ENCODE peak calls at places on chromosomes 4 and X, in seven cellular contexts. One of them, this sample, is unnamed.

GRCh38 chr4:185254434-185254833 is 45.0 kb downstream of the SNX25 start:
- DNase-seq in K562: no peak
- DNase-seq in SK-N-SH: no peak
- DNase-seq in HCT116: no peak
- DNase-seq in H1: no peak
- DNase-seq in NT2/D1: no peak
- DNase-seq in GM12878: no peak
- DNase-seq in this sample: peak

GRCh38 chrX:729583-730409 is 99.2 kb downstream of the SHOX start:
- DNase-seq in K562: no peak
- DNase-seq in SK-N-SH: no peak
- DNase-seq in HCT116: no peak
- DNase-seq in H1: no peak
- DNase-seq in NT2/D1: no peak
- DNase-seq in GM12878: no peak
- DNase-seq in this sample: no peak

GRCh38 chr4:95548738-95549245 is at the start of gene UNC5C:
- DNase-seq in K562: no peak
- DNase-seq in SK-N-SH: peak
- DNase-seq in HCT116: no peak
- DNase-seq in H1: peak
- DNase-seq in NT2/D1: no peak
- DNase-seq in GM12878: no peak
- DNase-seq in this sample: no peak

GRCh38 chrX:134676440-134676839 is 18.2 kb upstream of the PLAC1 start:
- DNase-seq in K562: no peak
- DNase-seq in SK-N-SH: no peak
- DNase-seq in HCT116: no peak
- DNase-seq in H1: no peak
- DNase-seq in NT2/D1: no peak
- DNase-seq in GM12878: no peak
- DNase-seq in this sample: no peak

GRCh38 chr4:13627185-13627605 is 330 bp downstream of the BOD1L1 start:
- DNase-seq in K562: peak
- DNase-seq in SK-N-SH: no peak
- DNase-seq in HCT116: no peak
- DNase-seq in H1: no peak
- DNase-seq in NT2/D1: no peak
- DNase-seq in GM12878: no peak
- DNase-seq in this sample: no peak

GRCh38 chr4:59388359-59388758 is 1811.8 kb upstream of the ADGRL3 start:
- DNase-seq in K562: no peak
- DNase-seq in SK-N-SH: no peak
- DNase-seq in HCT116: no peak
- DNase-seq in H1: no peak
- DNase-seq in NT2/D1: no peak
- DNase-seq in GM12878: no peak
- DNase-seq in this sample: no peak

GRCh38 chr4:4859010-4859798 is at the start of gene MSX1:
- DNase-seq in K562: peak
- DNase-seq in SK-N-SH: peak
- DNase-seq in HCT116: peak
- DNase-seq in H1: peak
- DNase-seq in NT2/D1: peak
- DNase-seq in GM12878: no peak
- DNase-seq in this sample: peak

GRCh38 chr4:85744950-85745349 is 270.0 kb downstream of the ARHGAP24 start:
- DNase-seq in K562: no peak
- DNase-seq in SK-N-SH: no peak
- DNase-seq in HCT116: peak
- DNase-seq in H1: no peak
- DNase-seq in NT2/D1: no peak
- DNase-seq in GM12878: no peak
- DNase-seq in this sample: no peak

GRCh38 chr4:118327554-118328241 is 25.1 kb downstream of the PRSS12 start:
- DNase-seq in K562: no peak
- DNase-seq in SK-N-SH: peak
- DNase-seq in HCT116: no peak
- DNase-seq in H1: no peak
- DNase-seq in NT2/D1: no peak
- DNase-seq in GM12878: no peak
- DNase-seq in this sample: no peak

GRCh38 chr4:29541757-29542156 is 1178.4 kb upstream of the PCDH7 start:
- DNase-seq in K562: no peak
- DNase-seq in SK-N-SH: no peak
- DNase-seq in HCT116: no peak
- DNase-seq in H1: no peak
- DNase-seq in NT2/D1: no peak
- DNase-seq in GM12878: no peak
- DNase-seq in this sample: no peak

GRCh38 chrX:136195247-136195646 is 47.9 kb downstream of the FHL1 start:
- DNase-seq in K562: no peak
- DNase-seq in SK-N-SH: no peak
- DNase-seq in HCT116: no peak
- DNase-seq in H1: no peak
- DNase-seq in NT2/D1: no peak
- DNase-seq in GM12878: no peak
- DNase-seq in this sample: no peak
- TF ChIP-seq YY1 in K562: no peak
- TF ChIP-seq YY1 in SK-N-SH: no peak
- TF ChIP-seq YY1 in HCT116: no peak
- TF ChIP-seq YY1 in H1: no peak
- TF ChIP-seq YY1 in NT2/D1: no peak
- TF ChIP-seq YY1 in GM12878: no peak
- TF ChIP-seq YY1 in this sample: no peak

GRCh38 chrX:130994671-130995070 is 63.5 kb upstream of the ARHGAP36 start:
- DNase-seq in K562: peak
- DNase-seq in SK-N-SH: peak
- DNase-seq in HCT116: no peak
- DNase-seq in H1: peak
- DNase-seq in NT2/D1: no peak
- DNase-seq in GM12878: no peak
- DNase-seq in this sample: no peak
- TF ChIP-seq YY1 in K562: no peak
- TF ChIP-seq YY1 in SK-N-SH: no peak
- TF ChIP-seq YY1 in HCT116: no peak
- TF ChIP-seq YY1 in H1: no peak
- TF ChIP-seq YY1 in NT2/D1: no peak
- TF ChIP-seq YY1 in GM12878: no peak
- TF ChIP-seq YY1 in this sample: no peak

GRCh38 chr4:1765409-1766335 is 27.4 kb upstream of the FGFR3 start:
- DNase-seq in K562: no peak
- DNase-seq in SK-N-SH: peak
- DNase-seq in HCT116: no peak
- DNase-seq in H1: no peak
- DNase-seq in NT2/D1: no peak
- DNase-seq in GM12878: no peak
- DNase-seq in this sample: no peak

GRCh38 chr4:1766336-1767057 is 26.6 kb upstream of the FGFR3 start:
- DNase-seq in K562: no peak
- DNase-seq in SK-N-SH: peak
- DNase-seq in HCT116: no peak
- DNase-seq in H1: peak
- DNase-seq in NT2/D1: no peak
- DNase-seq in GM12878: no peak
- DNase-seq in this sample: peak

GRCh38 chr4:1767770-1768366 is 25.2 kb upstream of the FGFR3 start:
- DNase-seq in K562: peak
- DNase-seq in SK-N-SH: peak
- DNase-seq in HCT116: no peak
- DNase-seq in H1: peak
- DNase-seq in NT2/D1: peak
- DNase-seq in GM12878: no peak
- DNase-seq in this sample: peak

GRCh38 chr4:1768367-1769034 is 24.6 kb upstream of the FGFR3 start:
- DNase-seq in K562: no peak
- DNase-seq in SK-N-SH: no peak
- DNase-seq in HCT116: no peak
- DNase-seq in H1: no peak
- DNase-seq in NT2/D1: no peak
- DNase-seq in GM12878: no peak
- DNase-seq in this sample: peak

GRCh38 chr4:1767058-1767769 is 25.9 kb upstream of the FGFR3 start:
- DNase-seq in K562: peak
- DNase-seq in SK-N-SH: peak
- DNase-seq in HCT116: no peak
- DNase-seq in H1: no peak
- DNase-seq in NT2/D1: peak
- DNase-seq in GM12878: no peak
- DNase-seq in this sample: no peak
- TF ChIP-seq YY1 in K562: no peak
- TF ChIP-seq YY1 in SK-N-SH: no peak
- TF ChIP-seq YY1 in HCT116: no peak
- TF ChIP-seq YY1 in H1: no peak
- TF ChIP-seq YY1 in NT2/D1: no peak
- TF ChIP-seq YY1 in GM12878: no peak
- TF ChIP-seq YY1 in this sample: no peak

DNA sequence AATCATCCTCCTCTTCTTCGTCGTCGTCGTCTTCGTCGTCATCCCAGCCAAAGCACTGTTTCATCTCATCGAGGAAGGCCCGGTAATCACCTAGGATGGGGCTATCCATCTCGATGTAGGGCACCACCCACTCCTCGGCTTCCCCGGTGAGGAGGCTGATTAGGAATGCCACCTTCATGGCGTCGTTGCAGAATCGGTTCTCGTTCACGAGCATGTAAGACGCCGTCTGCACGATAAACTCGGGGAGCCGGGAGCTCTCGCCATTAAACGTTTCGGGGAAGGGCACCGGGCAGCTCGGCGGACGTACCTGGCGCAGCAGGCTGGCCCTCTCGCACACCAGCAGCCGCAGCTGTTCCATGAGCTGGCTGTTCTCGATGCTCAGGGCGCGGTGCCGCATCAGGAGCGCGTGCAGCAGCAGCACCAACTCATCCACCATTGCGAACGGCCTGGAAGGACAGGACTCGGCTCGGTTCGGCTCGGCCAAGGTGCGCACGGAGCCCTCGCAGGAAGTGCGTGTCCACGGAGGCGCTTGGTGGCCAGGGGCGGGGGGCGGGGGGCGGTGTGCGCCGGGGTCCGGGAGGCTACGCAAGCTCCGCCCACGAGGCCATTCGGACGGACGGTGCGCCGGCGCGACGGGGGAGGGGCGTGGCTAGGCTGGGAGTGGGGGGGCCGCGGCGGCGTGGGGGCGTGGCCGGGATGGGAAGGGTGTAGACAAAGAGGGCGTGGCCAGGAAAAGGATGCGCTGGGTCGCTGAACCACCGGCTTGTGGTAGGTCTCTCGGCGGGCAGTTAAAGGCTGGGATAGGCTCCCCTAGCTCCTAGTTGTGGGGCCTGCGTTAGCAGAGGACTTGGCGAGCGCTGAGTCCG is at the start of gene LDOC1:
- DNase-seq in K562: peak
- DNase-seq in SK-N-SH: peak
- DNase-seq in HCT116: no peak
- DNase-seq in H1: peak
- DNase-seq in NT2/D1: peak
- DNase-seq in GM12878: no peak
- DNase-seq in this sample: no peak
- TF ChIP-seq YY1 in K562: no peak
- TF ChIP-seq YY1 in SK-N-SH: no peak
- TF ChIP-seq YY1 in HCT116: no peak
- TF ChIP-seq YY1 in H1: peak
- TF ChIP-seq YY1 in NT2/D1: no peak
- TF ChIP-seq YY1 in GM12878: no peak
- TF ChIP-seq YY1 in this sample: no peak

DNA sequence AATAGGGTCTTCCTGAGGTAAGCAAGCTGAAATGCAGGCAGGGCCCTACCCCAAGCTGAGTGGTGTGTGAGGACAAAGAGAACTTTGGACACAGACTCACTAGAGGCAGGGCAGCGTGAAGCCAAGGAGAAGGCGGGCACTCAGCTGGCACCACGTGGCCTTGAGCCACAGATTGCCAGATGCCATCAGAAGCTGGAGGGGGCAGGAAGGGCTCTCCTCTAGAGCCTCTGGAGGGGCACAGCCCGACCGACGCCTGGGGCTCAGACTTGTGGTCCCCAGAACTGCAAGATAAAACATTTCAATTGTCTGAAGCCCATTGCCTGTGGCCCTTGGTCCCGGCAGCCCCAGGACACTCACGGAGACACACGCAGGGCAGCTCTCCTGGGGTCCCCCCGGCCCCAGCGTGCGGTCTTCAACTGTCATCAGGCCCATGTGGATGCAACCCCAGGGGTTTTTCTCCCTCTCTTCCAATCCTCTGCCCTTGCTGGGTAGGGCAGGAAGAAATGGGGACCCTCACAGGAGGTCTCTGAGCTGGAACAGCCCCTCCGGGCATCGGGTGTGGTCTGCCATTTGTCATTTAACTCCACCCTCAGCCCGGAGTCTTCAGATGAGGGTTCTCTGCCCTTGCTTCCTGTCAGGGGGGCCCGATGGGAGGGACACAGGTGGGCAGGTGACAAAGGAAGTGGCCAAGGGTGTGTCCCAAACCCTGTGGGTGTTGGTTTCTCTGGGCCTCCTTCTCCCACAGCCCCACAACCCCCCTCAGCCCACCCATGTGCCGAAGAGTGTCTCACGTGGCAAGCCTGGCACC is 22.2 kb downstream of the HMX1 start:
- DNase-seq in K562: no peak
- DNase-seq in SK-N-SH: peak
- DNase-seq in HCT116: no peak
- DNase-seq in H1: peak
- DNase-seq in NT2/D1: no peak
- DNase-seq in GM12878: no peak
- DNase-seq in this sample: no peak
- TF ChIP-seq YY1 in K562: no peak
- TF ChIP-seq YY1 in SK-N-SH: no peak
- TF ChIP-seq YY1 in HCT116: no peak
- TF ChIP-seq YY1 in H1: no peak
- TF ChIP-seq YY1 in NT2/D1: no peak
- TF ChIP-seq YY1 in GM12878: no peak
- TF ChIP-seq YY1 in this sample: no peak

GRCh38 chr4:77194366-77194765 is 37.4 kb downstream of the CCNG2 start:
- DNase-seq in K562: no peak
- DNase-seq in SK-N-SH: no peak
- DNase-seq in HCT116: no peak
- DNase-seq in H1: no peak
- DNase-seq in NT2/D1: no peak
- DNase-seq in GM12878: no peak
- DNase-seq in this sample: no peak

GRCh38 chr4:77197361-77197760 is 40.4 kb downstream of the CCNG2 start:
- DNase-seq in K562: no peak
- DNase-seq in SK-N-SH: no peak
- DNase-seq in HCT116: no peak
- DNase-seq in H1: no peak
- DNase-seq in NT2/D1: no peak
- DNase-seq in GM12878: no peak
- DNase-seq in this sample: no peak

GRCh38 chr4:77194989-77195388 is 38.0 kb downstream of the CCNG2 start:
- DNase-seq in K562: no peak
- DNase-seq in SK-N-SH: no peak
- DNase-seq in HCT116: no peak
- DNase-seq in H1: no peak
- DNase-seq in NT2/D1: no peak
- DNase-seq in GM12878: no peak
- DNase-seq in this sample: no peak

GRCh38 chr4:77199276-77199675 is 42.3 kb downstream of the CCNG2 start:
- DNase-seq in K562: no peak
- DNase-seq in SK-N-SH: no peak
- DNase-seq in HCT116: no peak
- DNase-seq in H1: no peak
- DNase-seq in NT2/D1: no peak
- DNase-seq in GM12878: no peak
- DNase-seq in this sample: no peak

GRCh38 chr4:77196866-77197265 is 39.9 kb downstream of the CCNG2 start:
- DNase-seq in K562: no peak
- DNase-seq in SK-N-SH: no peak
- DNase-seq in HCT116: no peak
- DNase-seq in H1: no peak
- DNase-seq in NT2/D1: no peak
- DNase-seq in GM12878: peak
- DNase-seq in this sample: no peak
- TF ChIP-seq YY1 in K562: no peak
- TF ChIP-seq YY1 in SK-N-SH: no peak
- TF ChIP-seq YY1 in HCT116: no peak
- TF ChIP-seq YY1 in H1: no peak
- TF ChIP-seq YY1 in NT2/D1: no peak
- TF ChIP-seq YY1 in GM12878: no peak
- TF ChIP-seq YY1 in this sample: no peak

This sample was measured in HepG2.